ENCODE peak calls at places on chromosomes 7 and 10, in seven cellular contexts. C, U, G, H, F, D and R are unnamed samples.

GRCh38 chr10:120422459-120422858 is 34.6 kb upstream of the PLPP4 start:
- DNase-seq in C (no peak), U (peak; percentile 52), G (no peak), H (peak; percentile 96), F (peak; percentile 77), D (no peak), R (no peak)

GRCh38 chr10:117470733-117471132 is 71.8 kb upstream of the EMX2 start:
- DNase-seq in C (no peak), U (no peak), G (no peak), H (no peak), F (no peak), D (no peak), R (no peak)

GRCh38 chr7:46385662-46386309 is 464.7 kb upstream of the IGFBP3 start:
- DNase-seq in C (no peak), U (peak; percentile 96), G (no peak), H (no peak), F (no peak), D (no peak), R (no peak)

GRCh38 chr10:123442901-123443300 is 223.3 kb upstream of the GPR26 start:
- DNase-seq in C (no peak), U (no peak), G (no peak), H (no peak), F (no peak), D (no peak), R (no peak)

GRCh38 chr10:71589617-71590551 is 129.7 kb downstream of the C10orf105 start:
- DNase-seq in C (no peak), U (no peak), G (peak; percentile 43), H (no peak), F (no peak), D (no peak), R (no peak)

GRCh38 chr7:50315739-50316671 is 11.5 kb downstream of the IKZF1 start:
- DNase-seq in C (no peak), U (no peak), G (no peak), H (no peak), F (no peak), D (no peak), R (no peak)

GRCh38 chr10:86344714-86345161 is 21.9 kb downstream of the GRID1 start:
- DNase-seq in C (no peak), U (no peak), G (no peak), H (no peak), F (no peak), D (no peak), R (no peak)

GRCh38 chr7:132806834-132807233 is 230.6 kb upstream of the PLXNA4 start:
- DNase-seq in C (no peak), U (no peak), G (no peak), H (no peak), F (no peak), D (no peak), R (no peak)

GRCh38 chr7:135147341-135147898 is 452 bp upstream of the TMEM140 start:
- DNase-seq in C (no peak), U (peak; percentile 37), G (no peak), H (no peak), F (no peak), D (peak; percentile 42), R (no peak)

GRCh38 chr7:24307294-24307693 is 23.3 kb downstream of the NPY start:
- DNase-seq in C (no peak), U (no peak), G (no peak), H (no peak), F (no peak), D (no peak), R (no peak)

GRCh38 chr7:40192036-40192435 is 57.2 kb downstream of the SUGCT start:
- DNase-seq in C (no peak), U (peak; percentile 83), G (no peak), H (no peak), F (no peak), D (no peak), R (no peak)

GRCh38 chr7:47371733-47372368 is 210.1 kb downstream of the TNS3 start:
- DNase-seq in C (no peak), U (peak; percentile 65), G (peak; percentile 84), H (no peak), F (no peak), D (no peak), R (peak; percentile 42)

GRCh38 chr7:5349005-5349380 is 66.2 kb downstream of the SLC29A4 start:
- DNase-seq in C (no peak), U (no peak), G (no peak), H (no peak), F (no peak), D (no peak), R (no peak)

GRCh38 chr10:74518076-74518475 is 308.3 kb upstream of the KAT6B start:
- DNase-seq in C (no peak), U (no peak), G (no peak), H (no peak), F (no peak), D (no peak), R (no peak)

GRCh38 chr10:82252081-82252480 is 377.1 kb downstream of the NRG3 start:
- DNase-seq in C (no peak), U (no peak), G (no peak), H (no peak), F (no peak), D (no peak), R (no peak)

GRCh38 chr10:76179806-76180205 is 748.4 kb downstream of the LRMDA start:
- DNase-seq in C (no peak), U (no peak), G (no peak), H (no peak), F (no peak), D (no peak), R (no peak)

GRCh38 chr7:14375998-14376397 is 386.5 kb upstream of the ETV1 start:
- DNase-seq in C (no peak), U (no peak), G (no peak), H (no peak), F (no peak), D (no peak), R (no peak)

GRCh38 chr7:22827563-22827962 is 4.9 kb upstream of the TOMM7 start:
- DNase-seq in C (no peak), U (no peak), G (no peak), H (no peak), F (no peak), D (no peak), R (no peak)

GRCh38 chr10:15712903-15713302 is 6.8 kb downstream of the ITGA8 start:
- DNase-seq in C (no peak), U (no peak), G (no peak), H (no peak), F (no peak), D (no peak), R (no peak)

GRCh38 chr10:51658075-51658474 is 41.3 kb downstream of the CSTF2T start:
- DNase-seq in C (no peak), U (no peak), G (no peak), H (no peak), F (no peak), D (no peak), R (no peak)

GRCh38 chr7:155959894-155960293 is 147.6 kb upstream of the SHH start:
- DNase-seq in C (no peak), U (no peak), G (no peak), H (peak; percentile 55), F (no peak), D (no peak), R (no peak)

GRCh38 chr7:46131916-46132795 is 211.1 kb upstream of the IGFBP3 start:
- DNase-seq in C (no peak), U (no peak), G (no peak), H (peak; percentile 81), F (no peak), D (no peak), R (no peak)

GRCh38 chr7:123218866-123219265 is 19.1 kb upstream of the SLC13A1 start:
- DNase-seq in C (no peak), U (no peak), G (no peak), H (no peak), F (no peak), D (no peak), R (no peak)

GRCh38 chr10:29731760-29732159 is 97.0 kb upstream of the SVIL start:
- DNase-seq in C (no peak), U (no peak), G (no peak), H (no peak), F (no peak), D (no peak), R (no peak)

GRCh38 chr7:108048422-108048821 is 45.5 kb upstream of the LAMB1 start:
- DNase-seq in C (no peak), U (no peak), G (no peak), H (no peak), F (no peak), D (no peak), R (no peak)

GRCh38 chr7:19491371-19491770 is 217.5 kb downstream of the POLR1F start:
- DNase-seq in C (no peak), U (no peak), G (no peak), H (no peak), F (no peak), D (no peak), R (no peak)

GRCh38 chr10:70810967-70811366 is 4.8 kb upstream of the SGPL1 start:
- DNase-seq in C (no peak), U (no peak), G (no peak), H (no peak), F (no peak), D (no peak), R (no peak)

GRCh38 chr7:46486264-46487206 is 565.5 kb upstream of the IGFBP3 start:
- DNase-seq in C (no peak), U (peak; percentile 88), G (no peak), H (peak; percentile 73), F (peak; percentile 25), D (no peak), R (peak; percentile 54)

GRCh38 chr7:10657837-10658236 is 315.8 kb upstream of the PHF14 start:
- DNase-seq in C (no peak), U (no peak), G (no peak), H (no peak), F (no peak), D (no peak), R (no peak)

GRCh38 chr10:79068203-79068561 is 584 bp upstream of the ZMIZ1 start:
- DNase-seq in C (no peak), U (no peak), G (no peak), H (no peak), F (no peak), D (no peak), R (no peak)

GRCh38 chr10:129704786-129705525 is 237.9 kb downstream of the MGMT start:
- DNase-seq in C (no peak), U (peak; percentile 23), G (no peak), H (no peak), F (no peak), D (peak; percentile 1), R (no peak)

GRCh38 chr10:131071721-131072120 is 239.8 kb downstream of the TCERG1L start:
- DNase-seq in C (no peak), U (no peak), G (no peak), H (peak; percentile 15), F (no peak), D (no peak), R (no peak)

GRCh38 chr7:63042730-63043511 is 955.7 kb upstream of the ZNF722 start:
- DNase-seq in C (no peak), U (no peak), G (no peak), H (peak; percentile 26), F (no peak), D (no peak), R (no peak)

GRCh38 chr7:131244259-131244852 is 83.3 kb upstream of the MKLN1 start:
- DNase-seq in C (no peak), U (peak; percentile 97), G (no peak), H (peak; percentile 98), F (peak; percentile 54), D (no peak), R (no peak)